ENCODE peak calls at places on chromosome 5, in six cellular contexts. R, I, A, M, T and Q are unnamed samples.

GRCh38 chr5:50501510-50502209 is 60.6 kb upstream of the EMB start:
- DNase-seq in R (no peak), I (no peak), A (no peak), M (peak), T (no peak), Q (no peak)

GRCh38 chr5:103207653-103208052 is 50.9 kb upstream of the MACIR start:
- DNase-seq in R (no peak), I (no peak), A (no peak), M (no peak), T (no peak), Q (no peak)

GRCh38 chr5:171330011-171330410 is 21.0 kb downstream of the TLX3 start:
- DNase-seq in R (no peak), I (no peak), A (no peak), M (no peak), T (no peak), Q (no peak)

GRCh38 chr5:127562252-127562651 is 44.8 kb downstream of the PRRC1 start:
- DNase-seq in R (no peak), I (peak), A (no peak), M (no peak), T (peak), Q (no peak)

GRCh38 chr5:68683632-68684035 is 410.2 kb upstream of the SLC30A5 start:
- DNase-seq in R (no peak), I (no peak), A (no peak), M (no peak), T (no peak), Q (no peak)

GRCh38 chr5:68172314-68172713 is 43.2 kb upstream of the PIK3R1 start:
- DNase-seq in R (no peak), I (no peak), A (no peak), M (no peak), T (no peak), Q (no peak)

GRCh38 chr5:133818031-133818431 is 150.4 kb downstream of the C5orf15 start:
- DNase-seq in R (no peak), I (no peak), A (no peak), M (no peak), T (no peak), Q (no peak)

GRCh38 chr5:151157426-151158286 is at the start of gene ANXA6:
- DNase-seq in R (peak), I (peak), A (peak), M (no peak), T (peak), Q (peak)

GRCh38 chr5:77852514-77853352 is 76.6 kb upstream of the TBCA start:
- DNase-seq in R (peak), I (no peak), A (peak), M (peak), T (no peak), Q (peak)

GRCh38 chr5:169494383-169495251 is 89.0 kb upstream of the SPDL1 start:
- DNase-seq in R (no peak), I (no peak), A (no peak), M (no peak), T (no peak), Q (no peak)

GRCh38 chr5:99441235-99441634 is 512.4 kb upstream of the CHD1 start:
- DNase-seq in R (no peak), I (no peak), A (no peak), M (no peak), T (no peak), Q (no peak)

GRCh38 chr5:157312492-157312891 is 46.6 kb downstream of the CYFIP2 start:
- DNase-seq in R (peak), I (peak), A (no peak), M (peak), T (peak), Q (peak)

GRCh38 chr5:74250304-74251102 is 390.0 kb downstream of the ENC1 start:
- DNase-seq in R (no peak), I (no peak), A (no peak), M (no peak), T (no peak), Q (no peak)

GRCh38 chr5:91419571-91420537 is 36.7 kb upstream of the ARRDC3 start:
- DNase-seq in R (peak), I (peak), A (no peak), M (no peak), T (peak), Q (no peak)

GRCh38 chr5:72130342-72130741 is 23.1 kb downstream of the MAP1B start:
- DNase-seq in R (no peak), I (no peak), A (no peak), M (no peak), T (no peak), Q (no peak)

GRCh38 chr5:176620333-176620981 is 9.9 kb downstream of the SNCB start:
- DNase-seq in R (no peak), I (no peak), A (no peak), M (no peak), T (peak), Q (no peak)

GRCh38 chr5:150053231-150053626 is 33.1 kb downstream of the CSF1R start:
- DNase-seq in R (no peak), I (no peak), A (no peak), M (no peak), T (no peak), Q (no peak)

GRCh38 chr5:310941-311434 is 10.5 kb upstream of the AHRR start:
- DNase-seq in R (no peak), I (no peak), A (no peak), M (no peak), T (no peak), Q (no peak)
- TF ChIP-seq POLR2AphosphoS5 in R (no peak), I (no peak), A (no peak), M (no peak), T (no peak), Q (no peak)

GRCh38 chr5:139456776-139457175 is 5.8 kb downstream of the ECSCR start:
- DNase-seq in R (no peak), I (no peak), A (no peak), M (no peak), T (no peak), Q (no peak)

GRCh38 chr5:139451176-139451575 is 11.4 kb downstream of the ECSCR start:
- DNase-seq in R (no peak), I (no peak), A (no peak), M (no peak), T (no peak), Q (no peak)

GRCh38 chr5:139453683-139454567 is 8.6 kb downstream of the ECSCR start:
- DNase-seq in R (no peak), I (no peak), A (no peak), M (no peak), T (no peak), Q (no peak)

GRCh38 chr5:139454568-139455290 is 7.8 kb downstream of the ECSCR start:
- DNase-seq in R (no peak), I (no peak), A (no peak), M (no peak), T (no peak), Q (no peak)

DNA sequence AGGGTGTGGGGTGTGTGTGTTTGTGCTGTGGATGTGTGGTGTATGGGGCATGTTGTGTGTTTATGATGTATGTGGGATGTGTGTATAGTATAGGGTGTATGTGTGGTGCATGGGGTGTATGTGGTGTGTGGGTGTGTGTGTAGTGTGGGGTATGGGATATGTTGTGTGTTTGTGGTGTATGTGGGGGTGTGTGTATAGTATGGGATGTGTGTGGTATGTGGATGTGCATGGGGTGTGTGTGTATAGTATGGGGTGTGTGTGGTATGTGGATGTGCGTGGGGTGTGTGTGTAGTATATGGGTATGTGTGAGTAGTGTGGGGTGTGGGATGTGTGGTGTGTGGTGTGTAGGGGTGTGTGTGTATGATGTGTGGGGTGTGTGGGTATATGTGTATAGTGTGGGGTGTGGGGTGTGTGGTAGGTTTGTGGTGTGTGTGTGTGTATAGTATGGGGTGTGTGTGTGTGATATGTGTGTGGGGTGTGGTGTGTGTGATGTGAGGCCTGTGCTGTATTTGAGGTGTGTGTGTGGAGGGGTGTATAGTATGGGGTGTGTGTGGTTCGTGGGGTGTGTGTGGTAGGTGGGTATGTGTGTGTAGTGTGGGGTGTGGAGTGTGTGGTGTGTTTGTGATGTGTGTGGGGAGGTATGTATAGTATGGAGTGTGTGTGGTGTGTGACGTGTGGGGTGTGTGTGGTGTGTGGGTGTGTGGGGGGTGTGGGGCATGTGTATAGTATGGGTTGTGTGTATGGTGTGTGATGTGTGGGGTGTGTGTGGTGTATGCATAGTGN is 10.5 kb downstream of the ECSCR start:
- DNase-seq in R (no peak), I (no peak), A (no peak), M (no peak), T (no peak), Q (no peak)
- TF ChIP-seq POLR2A in R (no peak), I (no peak), A (no peak), M (no peak), T (no peak), Q (no peak)

DNA sequence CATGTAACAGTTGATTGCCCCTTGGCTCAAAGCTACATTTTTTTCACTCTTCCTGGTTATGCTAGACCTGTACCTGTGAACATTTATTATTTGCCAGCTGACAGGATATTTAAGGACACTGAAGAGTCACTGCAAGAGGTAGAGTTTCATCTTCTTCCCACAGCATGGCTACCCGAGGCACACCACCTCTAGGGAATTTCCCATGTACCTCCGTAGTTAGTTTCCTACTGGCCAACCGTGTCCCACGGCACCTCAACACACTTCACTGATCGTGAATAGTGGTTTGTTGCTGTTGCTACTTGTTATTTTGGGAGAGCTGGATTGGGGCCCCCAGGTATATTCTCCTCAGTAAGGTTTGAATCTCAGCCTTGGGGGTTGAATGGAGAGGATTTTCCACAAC is 648.6 kb downstream of the SEMA5A start:
- DNase-seq in R (no peak), I (no peak), A (no peak), M (no peak), T (no peak), Q (no peak)
- TF ChIP-seq TAF1 in R (no peak), I (no peak), A (no peak), M (no peak), T (no peak), Q (no peak)

GRCh38 chr5:160312139-160312959 is at the start of gene CCNJL:
- DNase-seq in R (peak), I (peak), A (no peak), M (no peak), T (peak), Q (peak)
- TF ChIP-seq POLR2AphosphoS5 in R (no peak), I (no peak), A (peak), M (no peak), T (no peak), Q (no peak)

GRCh38 chr5:118196229-118196628 is 792.1 kb downstream of the DTWD2 start:
- DNase-seq in R (no peak), I (no peak), A (no peak), M (no peak), T (no peak), Q (no peak)
- TF ChIP-seq POLR2A in R (no peak), I (no peak), A (no peak), M (no peak), T (no peak), Q (no peak)

DNA sequence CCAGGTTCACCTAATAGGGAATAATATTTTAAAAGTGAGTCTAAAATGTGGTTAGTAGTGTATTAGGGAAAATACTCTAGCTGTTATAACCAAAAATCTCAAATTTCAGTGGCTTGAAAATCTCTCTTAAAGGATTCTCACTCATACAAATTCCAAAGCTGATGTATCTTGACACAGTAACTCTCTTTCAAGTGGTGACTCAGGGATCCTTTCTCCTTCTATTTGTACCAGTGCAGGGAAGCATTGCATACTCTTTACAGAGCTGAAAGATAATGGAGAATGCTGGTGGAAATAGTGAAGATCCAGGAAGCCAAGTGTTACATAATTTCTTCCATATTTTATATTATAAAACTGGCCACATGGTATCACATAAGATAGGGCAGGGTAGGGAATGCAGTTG is 560.2 kb upstream of the CDH9 start:
- DNase-seq in R (no peak), I (no peak), A (no peak), M (no peak), T (no peak), Q (no peak)
- TF ChIP-seq TAF1 in R (no peak), I (no peak), A (no peak), M (no peak), T (no peak), Q (no peak)

GRCh38 chr5:112684737-112685136 is 52.9 kb upstream of the APC start:
- DNase-seq in R (no peak), I (no peak), A (no peak), M (no peak), T (no peak), Q (no peak)
- TF ChIP-seq POLR2AphosphoS5 in R (no peak), I (no peak), A (no peak), M (no peak), T (no peak), Q (no peak)

GRCh38 chr5:42811591-42812392 is at the start of gene SELENOP:
- DNase-seq in R (no peak), I (peak), A (peak), M (peak), T (peak), Q (no peak)
- TF ChIP-seq POLR2A in R (no peak), I (peak), A (peak), M (no peak), T (peak), Q (no peak)

DNA sequence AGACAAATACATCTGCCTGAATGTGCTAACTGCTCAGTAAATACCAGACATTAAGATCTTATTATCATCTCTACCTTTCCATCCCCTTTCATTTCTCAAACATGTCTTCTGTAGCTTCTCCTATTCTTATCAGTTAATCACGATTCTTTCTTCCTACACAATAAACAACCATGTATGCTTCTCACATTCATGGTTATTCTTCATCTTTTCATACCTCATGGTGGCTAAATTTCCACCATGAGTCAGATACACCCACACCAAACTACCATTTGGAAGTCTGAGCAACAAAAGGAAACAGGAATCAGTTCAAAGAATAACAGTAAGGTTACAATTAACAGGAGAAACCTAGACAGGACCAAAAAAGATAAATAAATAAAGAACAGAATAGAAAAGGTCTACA is 7.7 kb downstream of the ZNF622 start:
- DNase-seq in R (no peak), I (no peak), A (no peak), M (no peak), T (no peak), Q (no peak)
- TF ChIP-seq TAF1 in R (no peak), I (no peak), A (no peak), M (no peak), T (no peak), Q (no peak)